ENCODE peak calls at places on chromosomes 13 and 19, in four cellular contexts. P, Y, E and J are unnamed samples.
A peak's percentile ranks its signal among the peaks of the same experiment; 100 is the strongest.

GRCh38 chr19:47176071-47176626 is 45.5 kb downstream of the SAE1 start:
- DNase-seq in P (no peak), Y (no peak), E (no peak), J (no peak)

GRCh38 chr13:91154553-91154952 is 192.9 kb upstream of the MIR17HG start:
- DNase-seq in Y (no peak), P (no peak), E (no peak), J (no peak)

GRCh38 chr19:13155472-13156284 is 5.5 kb downstream of the IER2 start:
- DNase-seq in P (peak; percentile 89), E (no peak), Y (peak; percentile 63), J (peak; percentile 81)

GRCh38 chr19:21328402-21328801 is 808 bp downstream of the ZNF708 start:
- DNase-seq in Y (peak; percentile 26), P (no peak), E (no peak), J (peak; percentile 24)

GRCh38 chr19:31985001-31985605 is 360.3 kb upstream of the ZNF507 start:
- DNase-seq in Y (no peak), E (no peak), P (no peak), J (no peak)

GRCh38 chr13:89550842-89551422 is 1796.6 kb upstream of the MIR17HG start:
- DNase-seq in P (no peak), Y (no peak), E (no peak), J (no peak)

GRCh38 chr19:7622933-7623685 is 6.2 kb downstream of the XAB2 start:
- DNase-seq in P (peak; percentile 72), Y (no peak), E (no peak), J (peak; percentile 63)

GRCh38 chr19:47058621-47059020 is 10.2 kb upstream of the TMEM160 start:
- DNase-seq in E (no peak), P (no peak), Y (no peak), J (no peak)

GRCh38 chr19:405138-405965 is 3.6 kb downstream of the C2CD4C start:
- DNase-seq in E (no peak), P (no peak), Y (peak; percentile 42), J (no peak)

GRCh38 chr19:31534231-31534630 is 185.0 kb upstream of the TSHZ3 start:
- DNase-seq in E (no peak), P (no peak), Y (no peak), J (no peak)

GRCh38 chr19:50450369-50451222 is 17.9 kb downstream of the MYBPC2 start:
- DNase-seq in E (no peak), Y (no peak), P (no peak), J (no peak)

GRCh38 chr13:73657821-73658540 is 476.2 kb downstream of the KLF12 start:
- DNase-seq in E (no peak), P (no peak), Y (no peak), J (no peak)

GRCh38 chr19:35549174-35549788 is 3.9 kb downstream of the TMEM147 start:
- DNase-seq in Y (peak; percentile 83), E (no peak), P (peak; percentile 69), J (peak; percentile 84)

GRCh38 chr13:28402057-28402381 is 92.9 kb downstream of the FLT1 start:
- DNase-seq in Y (no peak), P (no peak), E (no peak), J (no peak)

GRCh38 chr19:18895038-18895827 is 725 bp downstream of the CERS1 start:
- DNase-seq in E (no peak), Y (peak; percentile 95), P (peak; percentile 78), J (peak; percentile 71)

GRCh38 chr19:16202320-16203255 is 4.9 kb downstream of the AP1M1 start:
- DNase-seq in P (no peak), E (no peak), Y (peak; percentile 4), J (no peak)

GRCh38 chr13:99871249-99871898 is 100.2 kb downstream of the ZIC5 start:
- DNase-seq in Y (no peak), P (no peak), E (no peak), J (no peak)

GRCh38 chr19:35068941-35069634 is 27.6 kb downstream of the HPN start:
- DNase-seq in E (no peak), P (no peak), Y (no peak), J (no peak)

GRCh38 chr13:42534785-42535184 is 39.2 kb upstream of the TNFSF11 start:
- DNase-seq in P (no peak), Y (no peak), E (no peak), J (no peak)

GRCh38 chr19:18790566-18791314 is at the start of gene COMP:
- DNase-seq in Y (no peak), E (no peak), P (peak; percentile 34), J (no peak)

GRCh38 chr19:58556633-58557252 is 1.7 kb downstream of the UBE2M start:
- DNase-seq in E (no peak), Y (no peak), P (no peak), J (no peak)

GRCh38 chr19:58555920-58556632 is 1.2 kb upstream of the CHMP2A start:
- DNase-seq in Y (no peak), P (no peak), E (no peak), J (no peak)

GRCh38 chr19:58555369-58555885 is 522 bp upstream of the CHMP2A start:
- DNase-seq in P (no peak), E (no peak), Y (no peak), J (no peak)

GRCh38 chr19:58553799-58554493 is 959 bp downstream of the CHMP2A start:
- DNase-seq in E (no peak), Y (no peak), P (no peak), J (no peak)

DNA sequence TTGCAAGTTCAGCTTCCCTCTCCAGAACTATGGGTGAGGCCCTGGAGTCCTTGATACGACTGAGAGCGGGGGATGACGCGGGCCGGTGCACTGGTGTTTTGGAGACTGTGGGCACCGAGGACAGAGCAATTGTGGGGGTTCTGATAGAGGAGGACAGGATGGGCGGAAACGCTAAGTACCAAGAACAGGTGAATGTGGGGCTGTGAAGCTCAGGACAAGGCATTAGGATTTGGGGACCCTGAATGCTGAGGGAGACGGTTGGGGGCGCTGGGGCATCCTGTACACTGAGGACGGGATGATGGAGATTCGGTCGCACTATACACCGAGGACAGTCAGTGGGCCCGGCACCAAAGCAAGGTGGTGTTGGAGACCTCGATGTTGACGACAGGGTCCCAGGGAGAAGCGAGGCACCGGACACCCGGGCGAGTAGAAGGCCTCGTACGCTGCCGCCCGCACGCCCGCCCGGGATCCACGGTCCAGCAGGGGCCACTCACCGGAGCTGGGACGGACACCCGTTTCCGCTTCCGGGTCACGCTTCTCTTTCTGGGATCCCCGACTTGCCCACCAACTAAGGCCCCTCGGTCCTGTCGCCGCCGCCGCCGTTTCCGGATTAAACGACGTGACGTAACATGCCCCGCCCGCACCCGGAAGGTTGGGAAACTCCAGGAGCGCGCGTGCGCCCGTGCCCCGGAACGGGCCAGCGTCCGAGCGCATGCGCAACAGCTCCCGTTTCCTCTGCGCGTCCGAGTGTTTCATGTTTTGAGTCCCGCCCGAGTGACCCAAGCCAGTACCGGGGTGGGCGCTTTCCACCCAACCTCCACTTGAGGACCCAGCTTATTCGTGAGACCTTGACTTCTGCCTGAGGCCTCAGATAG is at the start of gene CHMP2A:
- DNase-seq in Y (peak; percentile 96), E (peak; percentile 85), P (peak; percentile 99), J (peak; percentile 98)
- TF ChIP-seq USF1 in Y (peak; percentile 36), E (no peak), P (peak; percentile 59), J (peak; percentile 30)

GRCh38 chr13:111407381-111408131 is 87.1 kb downstream of the TEX29 start:
- DNase-seq in E (no peak), P (no peak), Y (no peak), J (no peak)
- TF ChIP-seq USF1 in E (no peak), P (no peak), Y (no peak), J (no peak)

GRCh38 chr19:3346677-3347353 is 19.6 kb upstream of the NFIC start:
- DNase-seq in P (no peak), Y (no peak), E (no peak), J (no peak)
- TF ChIP-seq USF1 in P (no peak), Y (no peak), E (no peak), J (no peak)

DNA sequence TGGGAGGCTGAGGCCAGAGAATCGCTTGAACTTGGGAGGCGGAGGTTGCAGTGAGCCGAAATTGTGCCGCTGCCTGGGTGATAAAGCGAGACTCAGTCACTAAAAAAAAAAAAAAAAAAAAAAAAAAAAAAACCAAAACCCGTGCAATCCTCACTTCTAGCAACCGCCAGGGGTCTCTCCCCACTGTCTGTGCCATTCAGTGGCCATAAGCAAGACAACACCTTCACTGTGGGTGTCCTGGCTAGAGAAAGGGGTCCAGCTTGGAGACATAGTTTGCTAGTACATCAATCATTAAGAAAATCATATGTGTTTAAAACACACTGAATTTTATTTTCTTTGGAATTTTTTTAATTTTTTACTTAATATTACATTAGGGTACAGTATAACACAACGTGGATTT is 68.2 kb downstream of the RASL11A start:
- DNase-seq in P (peak; percentile 66), E (no peak), Y (peak; percentile 45), J (peak; percentile 31)
- TF ChIP-seq USF1 in P (no peak), E (no peak), Y (no peak), J (no peak)

DNA sequence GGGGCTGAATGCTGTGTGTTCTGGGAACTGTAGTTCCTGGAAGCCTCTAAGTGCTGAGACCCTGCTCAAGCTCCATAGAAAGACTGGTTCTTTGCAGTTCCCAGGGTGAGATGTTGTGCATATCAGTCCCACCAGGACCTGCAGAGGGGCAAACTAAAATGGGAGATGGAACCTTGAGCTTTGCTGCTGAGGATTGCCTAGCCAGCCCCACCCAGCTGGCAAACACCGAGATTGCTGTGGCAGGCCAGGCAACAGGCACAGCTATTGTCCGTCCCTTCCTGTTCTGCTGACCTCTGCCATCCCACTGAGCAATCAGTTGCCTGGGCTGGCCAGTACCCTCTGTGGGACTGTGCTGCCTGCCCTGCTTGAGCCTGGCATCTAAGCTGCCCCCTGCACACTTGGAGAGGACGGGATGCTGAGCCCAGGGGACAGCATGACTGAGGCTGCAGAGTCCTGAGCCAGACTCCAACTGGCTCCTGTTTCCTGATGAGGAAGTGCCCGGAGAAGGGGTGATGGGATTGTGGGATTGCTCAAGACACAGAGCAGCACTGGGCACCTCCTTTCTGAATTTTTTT is 1.5 kb upstream of the GIPC1 start:
- DNase-seq in E (no peak), P (no peak), Y (no peak), J (no peak)
- TF ChIP-seq USF1 in E (no peak), P (no peak), Y (no peak), J (no peak)

GRCh38 chr13:33606692-33607091 is 211.3 kb upstream of the RFC3 start:
- DNase-seq in Y (no peak), E (no peak), P (peak; percentile 23), J (no peak)

GRCh38 chr13:33612641-33613638 is 205.0 kb upstream of the RFC3 start:
- DNase-seq in Y (no peak), P (no peak), E (no peak), J (no peak)

GRCh38 chr13:33611016-33611805 is 206.7 kb upstream of the RFC3 start:
- DNase-seq in P (no peak), E (no peak), Y (no peak), J (no peak)

GRCh38 chr13:33615436-33615835 is 202.5 kb upstream of the RFC3 start:
- DNase-seq in P (no peak), Y (peak; percentile 27), E (no peak), J (no peak)

GRCh38 chr13:33610471-33611015 is 207.4 kb upstream of the RFC3 start:
- DNase-seq in P (peak; percentile 44), E (no peak), Y (no peak), J (peak; percentile 7)
- TF ChIP-seq USF1 in P (no peak), E (no peak), Y (no peak), J (no peak)

DNA sequence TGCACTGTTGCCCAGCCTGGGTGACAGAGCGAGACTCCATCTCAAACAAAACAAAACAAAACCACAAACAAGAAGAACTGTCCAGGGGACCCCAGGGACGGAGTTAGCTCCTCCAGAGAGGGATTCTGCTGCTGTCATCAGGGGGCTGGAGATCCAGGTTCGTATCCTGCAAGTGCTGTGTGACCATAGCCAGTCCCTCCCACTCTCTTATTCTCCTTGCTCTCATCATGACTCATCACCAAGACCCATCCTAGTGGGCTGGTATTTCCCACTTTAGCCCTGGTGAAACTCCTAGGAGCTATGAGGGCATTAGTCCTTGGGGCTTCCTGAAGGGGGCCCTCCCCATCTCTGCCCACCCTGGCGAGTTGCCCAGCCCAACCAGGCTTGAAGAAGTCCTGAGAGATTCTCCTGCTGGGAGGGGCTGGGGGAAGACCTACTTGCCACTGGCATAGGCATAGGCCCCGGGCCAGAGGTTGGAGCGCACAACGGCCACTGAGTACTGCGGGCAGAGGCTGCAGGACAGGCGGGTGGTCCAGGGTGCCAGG is 7.4 kb upstream of the DMWD start:
- DNase-seq in P (no peak), Y (no peak), E (no peak), J (no peak)
- TF ChIP-seq USF1 in P (no peak), Y (no peak), E (no peak), J (no peak)